ENCODE peak calls at places on chromosomes 16 and 17, in nine cellular contexts. One of them, this sample, is unnamed.
A peak's percentile ranks its signal among the peaks of the same experiment; 100 is the strongest.

GRCh38 chr17:7855643-7856080 is 796 bp downstream of the TMEM88 start:
- DNase-seq in fibroblast of lung: no peak
- DNase-seq in dorsolateral prefrontal cortex: no peak
- DNase-seq in B cell: no peak
- DNase-seq in cardiac muscle cell: no peak
- DNase-seq in transverse colon: no peak
- DNase-seq in neural progenitor cell: no peak
- DNase-seq in upper lobe of right lung: no peak
- DNase-seq in CD4-positive, alpha-beta T cell: peak; percentile 28
- DNase-seq in this sample: no peak

GRCh38 chr17:81378941-81379511 is 16.2 kb upstream of the BAHCC1 start:
- DNase-seq in neural progenitor cell: no peak
- DNase-seq in fibroblast of lung: no peak
- DNase-seq in B cell: no peak
- DNase-seq in upper lobe of right lung: no peak
- DNase-seq in transverse colon: no peak
- DNase-seq in dorsolateral prefrontal cortex: no peak
- DNase-seq in cardiac muscle cell: no peak
- DNase-seq in CD4-positive, alpha-beta T cell: no peak
- DNase-seq in this sample: no peak

GRCh38 chr17:45426561-45426960 is 6.1 kb downstream of the ARHGAP27 start:
- DNase-seq in upper lobe of right lung: no peak
- DNase-seq in dorsolateral prefrontal cortex: no peak
- DNase-seq in neural progenitor cell: no peak
- DNase-seq in B cell: no peak
- DNase-seq in cardiac muscle cell: no peak
- DNase-seq in fibroblast of lung: no peak
- DNase-seq in transverse colon: no peak
- DNase-seq in CD4-positive, alpha-beta T cell: no peak
- DNase-seq in this sample: no peak

GRCh38 chr16:11692651-11693050 is 24.4 kb downstream of the SNN start:
- DNase-seq in fibroblast of lung: no peak
- DNase-seq in neural progenitor cell: no peak
- DNase-seq in CD4-positive, alpha-beta T cell: no peak
- DNase-seq in upper lobe of right lung: no peak
- DNase-seq in B cell: no peak
- DNase-seq in dorsolateral prefrontal cortex: peak; percentile 86
- DNase-seq in cardiac muscle cell: no peak
- DNase-seq in transverse colon: no peak
- DNase-seq in this sample: no peak

GRCh38 chr16:29784901-29785500 is 5.5 kb upstream of the KIF22 start:
- DNase-seq in upper lobe of right lung: peak; percentile 83
- DNase-seq in CD4-positive, alpha-beta T cell: peak; percentile 55
- DNase-seq in neural progenitor cell: peak; percentile 90
- DNase-seq in B cell: peak; percentile 72
- DNase-seq in cardiac muscle cell: peak; percentile 85
- DNase-seq in dorsolateral prefrontal cortex: peak; percentile 76
- DNase-seq in fibroblast of lung: peak; percentile 53
- DNase-seq in transverse colon: peak; percentile 69
- DNase-seq in this sample: no peak

GRCh38 chr17:4497101-4497824 is 1.4 kb upstream of the SPNS2 start:
- DNase-seq in cardiac muscle cell: no peak
- DNase-seq in transverse colon: no peak
- DNase-seq in upper lobe of right lung: no peak
- DNase-seq in fibroblast of lung: no peak
- DNase-seq in B cell: peak; percentile 55
- DNase-seq in dorsolateral prefrontal cortex: no peak
- DNase-seq in neural progenitor cell: no peak
- DNase-seq in CD4-positive, alpha-beta T cell: no peak
- DNase-seq in this sample: no peak

GRCh38 chr16:87203060-87203656 is 114.0 kb downstream of the C16orf95 start:
- DNase-seq in neural progenitor cell: peak; percentile 90
- DNase-seq in cardiac muscle cell: peak; percentile 86
- DNase-seq in transverse colon: peak; percentile 68
- DNase-seq in dorsolateral prefrontal cortex: peak; percentile 70
- DNase-seq in upper lobe of right lung: peak; percentile 85
- DNase-seq in CD4-positive, alpha-beta T cell: no peak
- DNase-seq in fibroblast of lung: peak; percentile 84
- DNase-seq in B cell: no peak
- DNase-seq in this sample: peak; percentile 49

GRCh38 chr17:32486701-32487459 is at the start of gene CDK5R1:
- DNase-seq in cardiac muscle cell: peak; percentile 73
- DNase-seq in upper lobe of right lung: peak; percentile 85
- DNase-seq in B cell: peak; percentile 95
- DNase-seq in dorsolateral prefrontal cortex: peak; percentile 79
- DNase-seq in CD4-positive, alpha-beta T cell: peak; percentile 68
- DNase-seq in fibroblast of lung: peak; percentile 48
- DNase-seq in transverse colon: peak; percentile 77
- DNase-seq in neural progenitor cell: peak; percentile 94
- DNase-seq in this sample: no peak

GRCh38 chr17:80395402-80396151 is 19.4 kb upstream of the ENDOV start:
- DNase-seq in dorsolateral prefrontal cortex: no peak
- DNase-seq in neural progenitor cell: no peak
- DNase-seq in CD4-positive, alpha-beta T cell: no peak
- DNase-seq in transverse colon: no peak
- DNase-seq in cardiac muscle cell: no peak
- DNase-seq in upper lobe of right lung: no peak
- DNase-seq in B cell: no peak
- DNase-seq in fibroblast of lung: no peak
- DNase-seq in this sample: no peak

DNA sequence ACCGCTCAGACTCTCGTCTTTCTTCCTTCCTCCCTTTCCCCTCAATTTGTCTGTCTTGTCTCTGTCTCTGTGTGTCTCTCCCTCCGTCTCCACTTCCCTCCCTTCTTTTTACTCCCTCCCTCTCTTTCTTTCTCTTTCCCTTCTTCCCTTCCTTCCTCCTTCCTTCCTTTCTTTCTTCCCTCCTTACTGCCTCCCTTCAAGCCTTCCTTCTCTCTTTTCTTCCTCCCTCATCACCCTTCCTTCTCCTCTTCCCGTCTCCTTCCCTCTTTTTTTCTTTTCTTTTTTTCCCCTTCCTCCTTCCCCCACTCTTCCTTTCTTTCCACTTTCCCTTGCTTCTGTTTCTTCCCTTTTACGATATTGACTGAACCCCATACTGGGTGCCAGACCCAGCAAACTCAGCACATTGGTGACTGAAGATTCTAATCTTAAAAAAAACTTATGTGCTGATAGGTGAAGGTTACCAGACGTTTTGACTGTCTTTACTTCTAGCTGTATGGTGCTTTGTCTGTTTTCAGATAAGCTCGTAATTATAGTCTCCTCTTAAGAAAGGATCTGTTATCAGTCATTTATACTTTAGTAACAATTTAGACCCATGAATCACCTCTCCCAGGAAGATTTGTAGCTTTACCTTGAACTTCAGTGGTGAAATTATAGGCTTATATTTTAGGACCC is 481 bp upstream of the BRD7 start:
- DNase-seq in dorsolateral prefrontal cortex: no peak
- DNase-seq in cardiac muscle cell: no peak
- DNase-seq in neural progenitor cell: no peak
- DNase-seq in upper lobe of right lung: no peak
- DNase-seq in fibroblast of lung: no peak
- DNase-seq in transverse colon: no peak
- DNase-seq in B cell: no peak
- DNase-seq in CD4-positive, alpha-beta T cell: no peak
- DNase-seq in this sample: no peak
- TF ChIP-seq CTCF in dorsolateral prefrontal cortex: no peak
- TF ChIP-seq CTCF in cardiac muscle cell: no peak
- TF ChIP-seq CTCF in neural progenitor cell: no peak
- TF ChIP-seq CTCF in upper lobe of right lung: no peak
- TF ChIP-seq CTCF in fibroblast of lung: no peak
- TF ChIP-seq CTCF in transverse colon: no peak
- TF ChIP-seq CTCF in B cell: no peak
- TF ChIP-seq CTCF in CD4-positive, alpha-beta T cell: peak; percentile 16
- TF ChIP-seq CTCF in this sample: no peak

GRCh38 chr16:50821586-50821985 is 79.7 kb downstream of the CYLD start:
- DNase-seq in dorsolateral prefrontal cortex: no peak
- DNase-seq in transverse colon: no peak
- DNase-seq in cardiac muscle cell: no peak
- DNase-seq in fibroblast of lung: no peak
- DNase-seq in CD4-positive, alpha-beta T cell: no peak
- DNase-seq in B cell: no peak
- DNase-seq in upper lobe of right lung: no peak
- DNase-seq in neural progenitor cell: no peak
- DNase-seq in this sample: no peak
- TF ChIP-seq CTCF in dorsolateral prefrontal cortex: no peak
- TF ChIP-seq CTCF in transverse colon: no peak
- TF ChIP-seq CTCF in cardiac muscle cell: peak; percentile 14
- TF ChIP-seq CTCF in fibroblast of lung: no peak
- TF ChIP-seq CTCF in CD4-positive, alpha-beta T cell: no peak
- TF ChIP-seq CTCF in B cell: no peak
- TF ChIP-seq CTCF in upper lobe of right lung: no peak
- TF ChIP-seq CTCF in neural progenitor cell: peak; percentile 18
- TF ChIP-seq CTCF in this sample: no peak

GRCh38 chr17:54891176-54891821 is 9.4 kb upstream of the TOM1L1 start:
- DNase-seq in CD4-positive, alpha-beta T cell: no peak
- DNase-seq in fibroblast of lung: peak; percentile 77
- DNase-seq in dorsolateral prefrontal cortex: no peak
- DNase-seq in cardiac muscle cell: peak; percentile 82
- DNase-seq in transverse colon: no peak
- DNase-seq in B cell: no peak
- DNase-seq in neural progenitor cell: peak; percentile 80
- DNase-seq in upper lobe of right lung: no peak
- DNase-seq in this sample: no peak
- TF ChIP-seq CTCF in CD4-positive, alpha-beta T cell: no peak
- TF ChIP-seq CTCF in fibroblast of lung: peak; percentile 35
- TF ChIP-seq CTCF in dorsolateral prefrontal cortex: peak; percentile 36
- TF ChIP-seq CTCF in cardiac muscle cell: peak; percentile 44
- TF ChIP-seq CTCF in transverse colon: no peak
- TF ChIP-seq CTCF in B cell: no peak
- TF ChIP-seq CTCF in neural progenitor cell: peak; percentile 81
- TF ChIP-seq CTCF in upper lobe of right lung: peak; percentile 33
- TF ChIP-seq CTCF in this sample: peak; percentile 33

GRCh38 chr16:9351440-9351839 is 260.0 kb downstream of the HAPSTR1 start:
- DNase-seq in B cell: no peak
- DNase-seq in dorsolateral prefrontal cortex: no peak
- DNase-seq in transverse colon: peak; percentile 45
- DNase-seq in cardiac muscle cell: no peak
- DNase-seq in neural progenitor cell: no peak
- DNase-seq in CD4-positive, alpha-beta T cell: no peak
- DNase-seq in fibroblast of lung: no peak
- DNase-seq in upper lobe of right lung: no peak
- DNase-seq in this sample: no peak

GRCh38 chr16:9348912-9349311 is 257.5 kb downstream of the HAPSTR1 start:
- DNase-seq in dorsolateral prefrontal cortex: no peak
- DNase-seq in CD4-positive, alpha-beta T cell: no peak
- DNase-seq in upper lobe of right lung: no peak
- DNase-seq in fibroblast of lung: no peak
- DNase-seq in cardiac muscle cell: no peak
- DNase-seq in B cell: no peak
- DNase-seq in transverse colon: no peak
- DNase-seq in neural progenitor cell: no peak
- DNase-seq in this sample: no peak

GRCh38 chr16:9357829-9358228 is 266.4 kb downstream of the HAPSTR1 start:
- DNase-seq in B cell: no peak
- DNase-seq in upper lobe of right lung: no peak
- DNase-seq in neural progenitor cell: no peak
- DNase-seq in dorsolateral prefrontal cortex: no peak
- DNase-seq in CD4-positive, alpha-beta T cell: no peak
- DNase-seq in cardiac muscle cell: no peak
- DNase-seq in transverse colon: no peak
- DNase-seq in fibroblast of lung: no peak
- DNase-seq in this sample: no peak

DNA sequence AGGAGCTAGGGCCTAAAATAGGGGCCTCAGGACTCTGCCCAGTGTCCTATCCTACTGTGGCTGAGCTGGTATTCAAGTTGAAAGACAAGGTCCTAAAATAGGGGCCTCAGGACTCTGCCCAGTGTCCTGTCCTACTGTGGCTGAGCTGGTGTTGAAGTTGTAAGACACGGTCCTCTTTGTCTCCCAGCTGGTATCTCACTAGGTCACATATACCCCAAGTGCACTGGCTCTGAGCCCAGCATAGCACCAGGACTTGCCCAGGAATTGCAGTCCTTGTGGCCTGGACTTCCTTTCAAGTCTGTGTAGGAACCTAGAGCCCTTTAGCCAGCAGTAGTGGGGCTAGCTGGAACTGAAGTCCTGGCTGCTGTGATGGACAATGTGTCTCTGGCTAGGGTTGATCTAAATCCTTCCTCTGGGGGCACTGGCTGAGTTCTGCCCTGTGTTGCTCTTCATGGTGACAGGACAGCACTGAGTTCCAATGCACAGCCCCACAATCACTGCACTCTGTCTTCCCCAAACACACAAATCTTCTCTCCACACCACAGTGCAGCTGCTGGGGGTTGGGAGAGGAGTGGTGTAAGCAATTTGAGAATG is 260.5 kb downstream of the HAPSTR1 start:
- DNase-seq in transverse colon: no peak
- DNase-seq in B cell: no peak
- DNase-seq in neural progenitor cell: peak; percentile 5
- DNase-seq in fibroblast of lung: no peak
- DNase-seq in upper lobe of right lung: no peak
- DNase-seq in CD4-positive, alpha-beta T cell: no peak
- DNase-seq in cardiac muscle cell: no peak
- DNase-seq in dorsolateral prefrontal cortex: no peak
- DNase-seq in this sample: no peak
- TF ChIP-seq CTCF in transverse colon: no peak
- TF ChIP-seq CTCF in B cell: no peak
- TF ChIP-seq CTCF in neural progenitor cell: no peak
- TF ChIP-seq CTCF in fibroblast of lung: no peak
- TF ChIP-seq CTCF in upper lobe of right lung: no peak
- TF ChIP-seq CTCF in CD4-positive, alpha-beta T cell: no peak
- TF ChIP-seq CTCF in cardiac muscle cell: no peak
- TF ChIP-seq CTCF in dorsolateral prefrontal cortex: no peak
- TF ChIP-seq CTCF in this sample: no peak

DNA sequence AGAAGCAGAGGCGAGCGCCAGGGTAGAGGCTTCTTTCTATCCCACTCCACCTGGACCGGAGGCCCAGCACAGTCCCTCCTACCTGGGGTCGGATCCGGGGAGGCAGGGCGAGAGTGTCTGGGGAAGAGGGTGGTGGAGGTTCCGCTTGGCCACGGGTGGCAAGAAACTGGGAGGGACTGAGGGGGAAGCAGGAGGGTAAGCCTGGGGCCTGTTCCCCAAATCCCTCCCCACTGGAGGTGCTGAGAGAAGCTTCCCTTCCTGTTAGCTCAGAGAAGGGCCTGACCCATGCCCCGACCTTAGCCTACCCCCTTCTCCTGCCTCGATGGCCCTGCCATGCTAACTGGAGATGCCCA is 1.8 kb upstream of the TPPP3 start:
- DNase-seq in cardiac muscle cell: no peak
- DNase-seq in upper lobe of right lung: no peak
- DNase-seq in dorsolateral prefrontal cortex: no peak
- DNase-seq in CD4-positive, alpha-beta T cell: no peak
- DNase-seq in neural progenitor cell: no peak
- DNase-seq in B cell: no peak
- DNase-seq in transverse colon: no peak
- DNase-seq in fibroblast of lung: no peak
- DNase-seq in this sample: no peak
- TF ChIP-seq CTCF in cardiac muscle cell: no peak
- TF ChIP-seq CTCF in upper lobe of right lung: no peak
- TF ChIP-seq CTCF in dorsolateral prefrontal cortex: no peak
- TF ChIP-seq CTCF in CD4-positive, alpha-beta T cell: no peak
- TF ChIP-seq CTCF in neural progenitor cell: no peak
- TF ChIP-seq CTCF in B cell: no peak
- TF ChIP-seq CTCF in transverse colon: no peak
- TF ChIP-seq CTCF in fibroblast of lung: no peak
- TF ChIP-seq CTCF in this sample: no peak

GRCh38 chr17:39084558-39084957 is 66.9 kb downstream of the PLXDC1 start:
- DNase-seq in CD4-positive, alpha-beta T cell: no peak
- DNase-seq in upper lobe of right lung: no peak
- DNase-seq in dorsolateral prefrontal cortex: no peak
- DNase-seq in B cell: no peak
- DNase-seq in transverse colon: no peak
- DNase-seq in neural progenitor cell: no peak
- DNase-seq in cardiac muscle cell: no peak
- DNase-seq in fibroblast of lung: no peak
- DNase-seq in this sample: no peak
- TF ChIP-seq CTCF in CD4-positive, alpha-beta T cell: no peak
- TF ChIP-seq CTCF in upper lobe of right lung: no peak
- TF ChIP-seq CTCF in dorsolateral prefrontal cortex: no peak
- TF ChIP-seq CTCF in B cell: no peak
- TF ChIP-seq CTCF in transverse colon: no peak
- TF ChIP-seq CTCF in neural progenitor cell: no peak
- TF ChIP-seq CTCF in cardiac muscle cell: no peak
- TF ChIP-seq CTCF in fibroblast of lung: no peak
- TF ChIP-seq CTCF in this sample: no peak

This sample was measured in AG09319.